ENCODE peak calls at places on chromosomes 7 and 10, in four cellular contexts. L, T, Z and G are unnamed samples.

GRCh38 chr10:125331056-125331455 is 170.7 kb upstream of the CTBP2 start:
- DNase-seq in Z (no peak), L (no peak), T (no peak), G (no peak)

GRCh38 chr7:107857541-107857912 is 33.5 kb upstream of the DLD start:
- DNase-seq in T (no peak), L (no peak), Z (no peak), G (peak; percentile 83)

GRCh38 chr10:44513592-44513991 is 128.7 kb upstream of the CXCL12 start:
- DNase-seq in T (no peak), L (no peak), Z (no peak), G (no peak)

GRCh38 chr10:60238408-60239100 is 151.1 kb downstream of the ANK3 start:
- DNase-seq in L (peak; percentile 6), T (no peak), Z (no peak), G (peak; percentile 43)

GRCh38 chr10:107689318-107689717 is 524.8 kb upstream of the SORCS1 start:
- DNase-seq in L (no peak), T (no peak), Z (no peak), G (no peak)

GRCh38 chr7:4730276-4730675 is 45.1 kb upstream of the AP5Z1 start:
- DNase-seq in L (no peak), Z (no peak), T (peak; percentile 44), G (no peak)

GRCh38 chr7:135236727-135237126 is 3.1 kb downstream of the STRA8 start:
- DNase-seq in L (peak; percentile 94), Z (no peak), T (no peak), G (peak; percentile 96)

GRCh38 chr10:119665901-119666708 is 14.9 kb downstream of the BAG3 start:
- DNase-seq in Z (no peak), L (no peak), T (peak; percentile 45), G (peak; percentile 43)

GRCh38 chr7:149497467-149498261 is at the start of gene ZNF746:
- DNase-seq in T (peak; percentile 93), L (peak; percentile 54), Z (peak; percentile 83), G (peak; percentile 45)

GRCh38 chr7:122415510-122415909 is 111.0 kb upstream of the FEZF1 start:
- DNase-seq in L (no peak), T (no peak), Z (no peak), G (no peak)

GRCh38 chr10:29426420-29426819 is 137.6 kb downstream of the LYZL1 start:
- DNase-seq in T (no peak), L (no peak), Z (no peak), G (no peak)

GRCh38 chr10:11165591-11166543 is 148.2 kb downstream of the CELF2 start:
- DNase-seq in Z (peak; percentile 66), L (no peak), T (peak; percentile 82), G (no peak)

GRCh38 chr7:133794490-133794889 is 332.6 kb upstream of the LRGUK start:
- DNase-seq in Z (no peak), T (no peak), L (no peak), G (peak; percentile 31)